ENCODE peak calls at places on chromosomes 7 and 10, in nine cellular contexts. S is type B pancreatic cell; F is stimulated activated CD8-positive, alpha-beta memory T cell treated with anti-CD3 and anti-CD28 coated beads, Interleukin-2, amount 100 ng/mL, for 48 hours; X is NCI-H1417 treated with DMSO at 0.1 percent for 48 hours; P is activated CD4-positive, alpha-beta T cell treated with anti-CD3 and anti-CD28 coated beads, Interleukin-2, amount 50 U/mL, for 4 hours; U is stimulated activated CD4-positive, alpha-beta T cell treated with anti-CD3 and anti-CD28 coated beads, Interleukin-15, amount 100 ng/mL, for 1 hour; R is T follicular helper cell; K is EL; W is activated T-cell treated with anti-CD3 and anti-CD28 coated beads, Interleukin-2, amount 50 U/mL, for 4 hours. Y is an unnamed sample.

GRCh38 chr10:49741108-49741995 is 20.8 kb downstream of the OGDHL start:
- DNase-seq in S (no peak), F (no peak), X (no peak), P (no peak), U (no peak), R (no peak), K (no peak), W (no peak), Y (no peak)

GRCh38 chr10:74006269-74006668 is 8.4 kb downstream of the VCL start:
- DNase-seq in S (no peak), F (no peak), X (no peak), P (no peak), U (no peak), R (no peak), K (no peak), W (no peak), Y (no peak)

GRCh38 chr10:110918269-110918632 is 729 bp downstream of the BBIP1 start:
- DNase-seq in S (no peak), F (peak; percentile 86), X (no peak), P (peak; percentile 74), U (peak; percentile 68), R (peak; percentile 77), K (peak; percentile 97), W (peak; percentile 78), Y (no peak)

GRCh38 chr10:21083861-21084260 is 186.8 kb upstream of the NEBL start:
- DNase-seq in S (no peak), F (no peak), X (no peak), P (no peak), U (no peak), R (no peak), K (no peak), W (no peak), Y (no peak)

GRCh38 chr7:105241198-105241597 is 147.5 kb downstream of the SRPK2 start:
- DNase-seq in S (no peak), F (no peak), X (no peak), P (no peak), U (no peak), R (no peak), K (no peak), W (no peak), Y (no peak)

GRCh38 chr10:42488416-42488815 is 150.0 kb downstream of the ZNF33B start:
- DNase-seq in S (no peak), F (no peak), X (no peak), P (no peak), U (no peak), R (no peak), K (peak; percentile 87), W (no peak), Y (no peak)

GRCh38 chr7:73738220-73738611 is 386 bp downstream of the ABHD11 start:
- DNase-seq in S (no peak), F (peak; percentile 61), X (no peak), P (peak; percentile 57), U (peak; percentile 56), R (peak; percentile 58), K (peak; percentile 64), W (peak; percentile 65), Y (peak; percentile 33)

GRCh38 chr7:767941-768729 is 41.1 kb upstream of the PRKAR1B start:
- DNase-seq in S (no peak), F (peak; percentile 14), X (peak; percentile 77), P (no peak), U (peak; percentile 16), R (no peak), K (no peak), W (no peak), Y (no peak)

GRCh38 chr10:99754670-99755069 is 22.6 kb downstream of the CUTC start:
- DNase-seq in S (no peak), F (no peak), X (no peak), P (no peak), U (no peak), R (no peak), K (no peak), W (no peak), Y (no peak)

GRCh38 chr10:112953075-112953501 is 3.0 kb downstream of the TCF7L2 start:
- DNase-seq in S (no peak), F (no peak), X (no peak), P (no peak), U (no peak), R (no peak), K (peak; percentile 51), W (no peak), Y (no peak)

GRCh38 chr7:81608748-81609382 is 161.0 kb downstream of the HGF start:
- DNase-seq in S (no peak), F (no peak), X (no peak), P (no peak), U (no peak), R (no peak), K (no peak), W (no peak), Y (no peak)

GRCh38 chr10:11113156-11113555 is 95.5 kb downstream of the CELF2 start:
- DNase-seq in S (no peak), F (no peak), X (no peak), P (peak; percentile 15), U (no peak), R (peak; percentile 18), K (no peak), W (peak; percentile 30), Y (peak; percentile 50)

GRCh38 chr7:45677311-45677900 is 103.2 kb downstream of the ADCY1 start:
- DNase-seq in S (peak; percentile 32), F (no peak), X (no peak), P (no peak), U (no peak), R (no peak), K (no peak), W (no peak), Y (no peak)